ENCODE peak calls at places on chromosomes 6 and 20, in seven cellular contexts. X, W, B, Z, A, E and T are unnamed samples. For H3K27me3, the result is how much of the 10 kb centered on the place peaks cover.

GRCh38 chr20:59400666-59401065 is 100.3 kb downstream of the EDN3 start:
- DNase-seq in X (no peak), W (no peak), B (no peak), Z (no peak), A (no peak), E (no peak), T (no peak)

GRCh38 chr6:86629123-86629522 is 308.2 kb upstream of the HTR1E start:
- DNase-seq in X (no peak), W (no peak), B (no peak), Z (no peak), A (no peak), E (no peak), T (no peak)

GRCh38 chr20:35592339-35592960 is 23.2 kb upstream of the SPAG4 start:
- DNase-seq in X (no peak), W (no peak), B (no peak), Z (no peak), A (no peak), E (no peak), T (no peak)

GRCh38 chr20:38997622-38998021 is 35.5 kb downstream of the DHX35 start:
- DNase-seq in X (no peak), W (no peak), B (no peak), Z (no peak), A (no peak), E (no peak), T (peak)

GRCh38 chr6:145813285-145814034 is 1.1 kb downstream of the FBXO30 start:
- DNase-seq in X (no peak), W (no peak), B (peak), Z (no peak), A (no peak), E (no peak), T (peak)

GRCh38 chr20:6492396-6493055 is 275.0 kb upstream of the BMP2 start:
- DNase-seq in X (no peak), W (no peak), B (peak), Z (no peak), A (no peak), E (peak), T (no peak)

GRCh38 chr6:168711666-168712300 is 270.8 kb downstream of the SMOC2 start:
- DNase-seq in X (no peak), W (no peak), B (no peak), Z (no peak), A (no peak), E (no peak), T (no peak)

GRCh38 chr20:9066196-9066595 is 2.7 kb upstream of the PLCB4 start:
- DNase-seq in X (no peak), W (no peak), B (no peak), Z (no peak), A (no peak), E (no peak), T (no peak)

GRCh38 chr6:161750677-161751076 is 476.8 kb upstream of the AGPAT4 start:
- DNase-seq in X (no peak), W (no peak), B (no peak), Z (no peak), A (no peak), E (no peak), T (no peak)

GRCh38 chr6:1904494-1904854 is 294.8 kb downstream of the FOXC1 start:
- DNase-seq in X (no peak), W (no peak), B (peak), Z (no peak), A (no peak), E (no peak), T (no peak)

GRCh38 chr6:158410784-158411183 is 98.5 kb downstream of the TULP4 start:
- DNase-seq in X (no peak), W (no peak), B (peak), Z (no peak), A (no peak), E (no peak), T (no peak)

GRCh38 chr6:22353036-22353560 is 56.3 kb upstream of the PRL start:
- DNase-seq in X (no peak), W (no peak), B (no peak), Z (no peak), A (no peak), E (no peak), T (no peak)

GRCh38 chr20:62159835-62160234 is 16.3 kb downstream of the SS18L1 start:
- DNase-seq in X (no peak), W (no peak), B (no peak), Z (no peak), A (no peak), E (no peak), T (no peak)

GRCh38 chr6:15426926-15427325 is 181.1 kb downstream of the JARID2 start:
- DNase-seq in X (no peak), W (no peak), B (no peak), Z (no peak), A (no peak), E (no peak), T (no peak)

GRCh38 chr20:46027245-46027853 is 1.7 kb upstream of the SLC12A5 start:
- DNase-seq in X (no peak), W (no peak), B (peak), Z (no peak), A (no peak), E (peak), T (no peak)

GRCh38 chr20:50380697-50381040 is 129.5 kb upstream of the PTPN1 start:
- DNase-seq in X (peak), W (no peak), B (peak), Z (no peak), A (no peak), E (no peak), T (no peak)
- TF ChIP-seq CTCF in X (peak), W (peak), B (peak), Z (peak), A (peak), E (peak), T (no peak)

GRCh38 chr6:148440877-148441453 is 98.3 kb downstream of the SASH1 start:
- DNase-seq in X (peak), W (no peak), B (peak), Z (no peak), A (peak), E (peak), T (no peak)
- H3K4me3 ChIP-seq in X (no peak), W (peak), B (no peak), Z (no peak), A (no peak), E (no peak), T (no peak)

GRCh38 chr6:84766796-84767590 is 2.6 kb upstream of the TBX18 start:
- DNase-seq in X (no peak), W (no peak), B (no peak), Z (no peak), A (no peak), E (peak), T (no peak)
- H3K27me3 ChIP-seq in X (half or more), W (half or more), B (half or more), Z (under half), A (under half), E (half or more), T (under half)

DNA sequence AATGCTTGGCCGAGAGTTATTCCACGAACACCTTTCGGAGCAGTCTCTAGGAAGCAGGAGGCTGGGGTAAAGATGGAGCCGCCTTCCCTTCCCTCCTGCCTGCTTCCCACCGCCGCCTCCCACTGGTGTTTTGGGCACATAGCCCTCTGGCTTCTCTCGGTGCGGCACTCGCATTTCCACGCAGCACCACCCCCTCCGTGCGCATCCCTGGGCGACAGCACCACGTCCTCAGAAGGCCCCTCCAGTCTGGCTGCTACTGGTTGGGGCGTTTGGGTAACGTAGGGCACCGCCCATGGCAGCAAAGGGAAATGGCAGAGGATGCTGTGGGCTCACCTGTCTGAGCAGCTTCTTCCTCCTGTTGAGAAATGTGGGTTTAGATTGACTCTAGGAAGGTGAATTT is 2.4 kb downstream of the COL20A1 start:
- DNase-seq in X (no peak), W (no peak), B (no peak), Z (no peak), A (peak), E (peak), T (no peak)
- TF ChIP-seq CTCF in X (no peak), W (no peak), B (no peak), Z (no peak), A (no peak), E (no peak), T (peak)

DNA sequence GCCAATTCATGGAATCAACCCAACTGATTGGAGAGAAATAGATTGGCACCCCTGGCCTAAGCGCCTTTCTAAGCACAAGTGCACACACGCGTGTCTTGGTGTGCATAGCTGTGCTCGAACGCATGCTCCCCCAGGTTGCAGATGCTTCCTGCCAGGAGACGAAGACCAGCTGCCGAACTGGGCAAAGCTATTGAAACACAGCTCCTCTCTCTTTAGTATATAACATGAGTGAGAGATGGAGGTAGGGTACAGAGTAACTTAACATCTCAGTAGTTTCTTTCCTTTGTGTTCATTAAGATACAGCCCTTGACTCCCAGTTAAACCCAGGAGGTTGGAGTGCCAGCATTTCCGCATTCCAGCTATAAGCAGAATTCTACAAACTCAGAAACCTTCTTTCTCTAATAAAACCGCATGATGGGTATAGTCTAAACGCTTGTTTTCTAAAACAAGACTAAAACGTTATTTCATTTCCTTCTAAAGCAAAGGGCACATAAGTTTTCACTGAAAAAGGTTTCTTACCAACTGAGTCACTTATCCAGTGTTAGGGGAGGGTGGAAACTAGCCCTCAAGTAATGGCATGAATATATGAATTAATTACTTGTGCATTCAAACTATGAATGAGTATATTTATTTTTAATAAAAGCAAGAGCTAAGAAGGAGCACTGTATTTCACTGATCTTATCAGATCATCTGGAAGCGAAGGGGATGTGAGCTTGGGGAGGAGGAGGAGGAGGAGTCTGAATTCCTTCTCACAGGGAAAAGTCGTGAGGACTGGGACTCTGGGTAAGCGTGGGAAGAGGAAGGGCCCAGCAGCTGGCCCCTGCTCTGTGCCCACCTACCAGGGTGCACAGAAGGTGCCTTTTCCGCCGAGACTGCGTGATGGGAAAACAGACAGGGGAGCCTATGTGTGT is 179.2 kb downstream of the TMEM242 start:
- DNase-seq in X (no peak), W (no peak), B (peak), Z (no peak), A (no peak), E (no peak), T (no peak)
- H3K4me3 ChIP-seq in X (no peak), W (no peak), B (no peak), Z (no peak), A (no peak), E (no peak), T (no peak)

DNA sequence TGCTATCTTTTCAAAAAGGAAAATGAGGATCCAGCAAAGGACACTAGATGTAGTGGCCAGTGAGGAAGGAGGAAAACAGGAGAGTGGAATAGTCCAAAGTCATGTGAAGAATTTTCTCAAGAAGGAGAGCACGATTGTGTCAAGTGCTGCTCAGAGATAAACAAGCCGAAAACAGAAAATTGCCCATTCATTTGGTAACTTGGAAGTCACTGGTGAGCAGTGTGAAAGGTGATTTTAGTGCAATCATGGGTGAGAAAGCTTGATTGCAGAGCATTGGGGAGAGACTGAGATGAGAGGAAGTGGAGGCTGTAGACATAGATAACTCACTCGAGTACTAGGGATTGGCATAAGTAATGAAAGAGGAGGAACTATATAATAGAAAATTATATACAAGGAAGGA is 26.0 kb upstream of the PRDM1 start:
- DNase-seq in X (no peak), W (no peak), B (no peak), Z (no peak), A (no peak), E (no peak), T (no peak)
- H3K27me3 ChIP-seq in X (under half), W (under half), B (under half), Z (under half), A (under half), E (under half), T (under half)

DNA sequence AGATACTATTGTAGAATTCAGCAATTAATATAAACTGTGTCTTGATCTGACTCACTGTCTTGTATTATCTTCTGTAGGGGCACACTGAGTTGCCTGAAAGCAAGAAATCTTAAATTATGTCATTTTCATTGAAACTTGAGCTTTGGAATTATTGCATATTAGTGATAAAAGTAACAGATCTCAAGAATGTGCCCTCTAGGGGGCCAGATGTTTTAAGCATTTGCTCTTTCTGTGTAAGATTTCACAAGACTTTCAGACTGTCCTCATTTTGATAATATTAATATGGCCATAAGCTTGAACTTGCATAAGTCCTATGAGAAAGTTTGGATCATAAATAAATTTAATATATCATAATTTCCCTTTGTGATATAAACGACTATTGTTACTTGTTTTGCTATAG is 55.5 kb upstream of the MYO6 start:
- DNase-seq in X (no peak), W (no peak), B (peak), Z (no peak), A (no peak), E (no peak), T (no peak)
- TF ChIP-seq CTCF in X (no peak), W (no peak), B (peak), Z (no peak), A (no peak), E (peak), T (no peak)

DNA sequence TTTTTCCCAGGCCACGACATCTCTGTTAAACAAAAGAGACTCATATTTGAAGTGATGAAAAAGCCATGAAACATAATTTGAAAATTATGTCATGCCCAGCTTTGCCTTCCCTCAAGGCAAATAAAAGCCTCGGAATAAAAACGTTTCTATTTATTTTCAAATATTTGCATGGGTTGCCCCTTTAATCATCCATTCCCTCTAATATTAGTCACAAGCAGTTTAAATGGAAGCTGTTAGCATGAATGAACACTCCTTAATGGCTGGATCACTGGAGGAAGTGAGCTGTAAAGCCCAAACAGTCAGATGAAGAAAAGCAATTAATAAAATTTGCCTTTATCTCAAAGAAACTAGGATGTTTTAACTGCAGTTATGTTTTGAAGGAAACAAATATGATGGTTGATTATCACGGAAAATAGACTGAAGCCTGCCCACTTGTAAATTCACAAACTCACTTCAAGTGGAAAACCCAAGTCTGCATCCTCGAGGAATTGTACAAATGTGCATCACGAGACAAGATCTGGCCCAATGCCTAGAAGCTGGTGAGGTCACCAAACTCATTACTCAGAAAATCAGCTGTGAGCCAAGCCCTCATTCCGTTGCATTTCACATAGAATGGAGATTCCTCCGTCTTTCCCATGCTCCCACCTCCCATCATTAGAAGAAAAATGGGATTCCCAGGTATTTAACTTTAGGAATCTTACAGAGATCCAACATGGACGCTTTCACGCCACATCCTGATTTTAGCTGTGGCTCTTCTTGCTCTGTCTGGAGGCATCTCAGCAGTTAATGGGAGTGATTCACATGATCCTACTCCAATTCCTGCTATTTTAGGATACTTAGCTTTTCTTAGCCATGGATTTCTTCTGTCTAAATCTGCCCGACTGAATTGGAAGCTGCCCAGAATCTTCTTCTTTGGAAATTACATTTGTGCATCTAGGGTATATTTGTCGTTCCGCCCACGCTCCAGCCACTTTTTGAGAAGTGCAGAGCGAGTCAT is 69.0 kb upstream of the STMND1 start:
- DNase-seq in X (peak), W (peak), B (peak), Z (no peak), A (peak), E (no peak), T (no peak)
- H3K4me3 ChIP-seq in X (no peak), W (no peak), B (no peak), Z (no peak), A (no peak), E (no peak), T (no peak)

GRCh38 chr20:54161008-54161820 is 12.6 kb downstream of the CYP24A1 start:
- DNase-seq in X (no peak), W (no peak), B (no peak), Z (no peak), A (no peak), E (no peak), T (no peak)

GRCh38 chr20:54158856-54159418 is 14.8 kb downstream of the CYP24A1 start:
- DNase-seq in X (no peak), W (no peak), B (no peak), Z (no peak), A (no peak), E (no peak), T (no peak)

GRCh38 chr20:54162378-54162777 is 11.4 kb downstream of the CYP24A1 start:
- DNase-seq in X (no peak), W (no peak), B (no peak), Z (no peak), A (no peak), E (no peak), T (no peak)

GRCh38 chr20:54161821-54162149 is 12.0 kb downstream of the CYP24A1 start:
- DNase-seq in X (no peak), W (no peak), B (no peak), Z (no peak), A (no peak), E (no peak), T (no peak)

GRCh38 chr20:54160269-54161007 is 13.3 kb downstream of the CYP24A1 start:
- DNase-seq in X (no peak), W (no peak), B (no peak), Z (no peak), A (no peak), E (no peak), T (no peak)
- H3K27me3 ChIP-seq in X (under half), W (under half), B (under half), Z (under half), A (under half), E (under half), T (under half)

DNA sequence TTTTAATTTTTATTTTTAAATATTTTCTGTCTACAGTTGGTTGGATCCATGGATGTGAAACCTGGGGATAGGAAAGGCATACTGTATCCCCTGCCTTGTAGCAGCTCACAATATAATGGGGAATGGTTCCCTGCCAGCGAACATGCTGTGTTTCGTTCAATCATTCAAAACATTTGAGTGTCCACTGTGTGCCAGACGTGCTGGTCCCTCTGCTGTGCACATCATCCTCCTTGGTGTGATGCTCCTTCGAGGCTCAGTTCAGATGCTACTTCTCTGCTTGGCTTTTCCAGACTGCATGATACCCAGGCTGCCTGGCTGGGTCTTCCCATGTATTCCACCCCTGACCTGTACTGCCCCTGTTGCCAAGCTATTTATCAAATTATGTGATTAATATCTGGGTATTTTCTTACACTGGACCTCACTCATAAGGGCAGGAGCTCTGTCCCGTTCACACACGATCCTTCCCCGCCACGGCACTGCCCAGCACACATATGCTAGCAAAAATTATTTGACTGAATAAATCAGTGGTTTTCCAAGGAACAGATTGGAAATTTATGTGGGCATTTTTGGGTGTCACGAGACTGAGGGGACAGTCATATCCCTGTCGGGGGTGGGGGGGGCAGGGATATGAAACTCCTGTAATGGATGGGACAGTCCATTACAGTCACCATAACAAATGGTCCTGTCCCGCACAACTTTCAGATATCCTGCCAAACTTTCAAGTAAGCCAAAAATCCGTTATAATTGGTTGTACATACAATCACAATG is 4.9 kb downstream of the SDCBP2 start:
- DNase-seq in X (no peak), W (peak), B (no peak), Z (no peak), A (no peak), E (peak), T (no peak)
- TF ChIP-seq CTCF in X (no peak), W (no peak), B (no peak), Z (no peak), A (no peak), E (no peak), T (no peak)